ENCODE peak calls at places on chromosomes 13 and 19, in nine cellular contexts. Z is retinal pigment epithelial cell, T is AG04450, B is fibroblast of pulmonary artery, C is fibroblast of the aortic adventitia, W is esophagus squamous epithelium, A is H1, R is PC-9, Y is tibial artery. J is an unnamed sample.

GRCh38 chr13:44397766-44398223 is 24.2 kb downstream of the SERP2 start:
- DNase-seq in Y (no peak), C (no peak), R (no peak), B (peak), T (no peak), A (no peak), W (no peak), Z (no peak), J (peak)

GRCh38 chr19:15251010-15251748 is 18.9 kb upstream of the EPHX3 start:
- DNase-seq in R (no peak), T (peak), Y (peak), A (no peak), Z (no peak), B (peak), W (no peak), C (peak), J (no peak)

GRCh38 chr13:113647351-113648217 is 10.4 kb downstream of the ATP4B start:
- DNase-seq in Y (peak), R (peak), Z (peak), B (peak), W (peak), A (no peak), C (peak), T (no peak), J (peak)

GRCh38 chr19:2476451-2477140 is 669 bp downstream of the GADD45B start:
- DNase-seq in T (no peak), A (no peak), C (peak), W (no peak), R (peak), Z (no peak), B (peak), Y (peak), J (peak)

GRCh38 chr13:42487221-42487620 is 86.7 kb upstream of the TNFSF11 start:
- DNase-seq in T (no peak), A (no peak), B (no peak), C (no peak), W (no peak), R (peak), Z (no peak), Y (no peak), J (no peak)

GRCh38 chr13:25468330-25469178 is 96.8 kb downstream of the ATP8A2 start:
- DNase-seq in W (no peak), T (no peak), A (no peak), B (no peak), Y (no peak), R (no peak), C (no peak), Z (no peak), J (no peak)

GRCh38 chr13:41905600-41906254 is 55.2 kb downstream of the VWA8 start:
- DNase-seq in B (peak), R (no peak), T (no peak), Z (no peak), Y (no peak), A (no peak), C (peak), W (no peak), J (no peak)

GRCh38 chr13:36818483-36819063 is 449 bp upstream of the RFXAP start:
- DNase-seq in T (no peak), C (peak), Y (no peak), B (no peak), W (no peak), R (no peak), Z (no peak), A (no peak), J (no peak)

GRCh38 chr13:51816604-51817254 is 12.8 kb upstream of the DHRS12 start:
- DNase-seq in T (no peak), B (no peak), R (peak), A (no peak), W (no peak), C (no peak), Z (no peak), Y (no peak), J (no peak)

GRCh38 chr19:55601127-55601526 is 1.0 kb downstream of the ZNF524 start:
- DNase-seq in W (no peak), Y (no peak), Z (no peak), R (peak), T (no peak), B (no peak), C (no peak), A (no peak), J (no peak)

GRCh38 chr19:55602104-55603001 is 2.3 kb downstream of the ZNF524 start:
- DNase-seq in Y (no peak), W (no peak), Z (no peak), C (no peak), R (peak), A (no peak), B (no peak), T (no peak), J (peak)

GRCh38 chr19:55599468-55600335 is at the start of the genes FIZ1 and ZNF524:
- DNase-seq in Z (peak), T (peak), A (peak), R (peak), W (peak), C (peak), B (peak), Y (peak), J (peak)

GRCh38 chr19:55598719-55599467 is 424 bp downstream of the FIZ1 start:
- DNase-seq in Z (peak), T (peak), Y (peak), A (peak), C (peak), R (peak), B (peak), W (peak), J (peak)

DNA sequence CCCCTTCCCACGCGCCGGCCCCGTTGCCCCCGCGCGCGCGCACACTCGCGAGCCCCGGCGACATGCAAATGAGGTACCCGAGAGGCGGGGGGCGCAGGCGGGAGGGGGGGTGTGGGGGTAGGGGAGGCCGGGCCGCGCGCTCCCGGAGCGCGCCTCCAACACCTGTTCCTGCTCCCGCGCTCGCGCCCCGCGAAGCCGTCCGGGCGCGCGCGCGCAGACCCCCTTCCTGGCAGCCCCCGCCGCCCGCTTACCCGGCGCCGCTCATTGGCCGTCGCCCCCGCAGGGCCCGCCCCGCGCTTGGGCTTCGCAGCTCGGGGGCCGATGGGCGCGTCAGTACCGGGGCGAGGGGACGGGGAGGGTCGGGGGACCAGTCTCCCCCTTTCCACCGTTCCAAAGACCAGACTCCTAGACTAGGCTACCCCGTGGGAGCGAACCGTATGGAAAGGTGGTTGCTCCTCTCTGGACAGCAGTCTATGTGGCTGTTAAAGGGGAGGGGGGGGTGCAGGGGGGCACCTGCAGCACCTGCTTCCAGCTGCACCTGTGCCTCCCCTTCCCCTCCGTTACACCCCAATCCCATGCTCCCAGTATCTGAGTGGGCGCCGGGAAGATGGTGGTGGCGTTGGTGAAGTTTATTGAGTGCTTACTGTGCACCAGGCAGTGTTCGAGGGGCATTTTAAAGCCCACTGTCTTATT is 394 bp downstream of the ZNF524 start:
- DNase-seq in B (no peak), A (no peak), Y (peak), C (no peak), Z (no peak), T (no peak), R (no peak), W (peak), J (no peak)
- H3K4me3 ChIP-seq in B (peak), A (peak), Y (peak), C (peak), Z (peak), T (peak), R (peak), W (peak), J (peak)

GRCh38 chr13:35502456-35502855 is 26.0 kb upstream of the MAB21L1 start:
- DNase-seq in Y (no peak), W (no peak), T (no peak), A (no peak), R (no peak), C (no peak), Z (no peak), B (no peak), J (no peak)
- TF ChIP-seq CTCF in Y (no peak), W (no peak), T (no peak), A (no peak), R (no peak), C (no peak), Z (no peak), B (no peak), J (no peak)

DNA sequence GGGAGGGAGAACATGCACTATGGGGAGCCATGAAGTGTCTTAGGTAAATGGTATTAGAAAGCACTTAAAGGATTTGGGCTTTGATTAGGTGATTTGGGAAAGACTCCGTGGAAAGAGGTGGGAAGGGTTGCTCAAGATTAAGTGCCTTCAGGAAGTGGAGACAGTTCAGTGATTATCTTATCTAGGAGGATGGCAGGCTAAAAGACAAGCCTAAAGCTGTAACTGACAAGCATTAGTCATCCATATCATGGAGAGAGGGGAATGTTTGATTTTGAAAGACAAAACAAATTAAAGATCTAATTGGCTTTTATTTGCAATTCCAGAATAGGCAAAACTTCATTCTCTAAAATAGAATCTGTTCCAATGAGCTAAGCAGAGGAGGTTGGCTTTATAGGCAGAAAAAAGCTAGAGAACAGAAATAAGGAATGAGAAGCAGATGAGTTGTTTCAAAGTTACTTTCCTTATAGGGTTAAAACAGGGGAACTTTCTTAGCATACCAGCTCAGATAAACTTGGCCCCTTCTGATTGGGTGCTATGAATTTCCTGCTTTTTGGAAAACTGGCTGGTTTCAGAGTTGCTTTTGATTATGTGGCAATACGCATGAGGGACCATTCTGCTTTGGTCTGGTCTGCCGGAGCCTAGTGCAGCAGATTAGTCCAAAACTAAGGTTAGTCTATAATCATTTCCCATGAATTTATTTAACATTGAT is 1.8 kb upstream of the DIAPH3 start:
- DNase-seq in Y (no peak), Z (no peak), A (no peak), C (peak), R (no peak), B (peak), W (no peak), T (peak), J (no peak)
- H3K4me3 ChIP-seq in Y (no peak), Z (no peak), A (peak), C (no peak), R (peak), B (peak), W (no peak), T (peak), J (no peak)

DNA sequence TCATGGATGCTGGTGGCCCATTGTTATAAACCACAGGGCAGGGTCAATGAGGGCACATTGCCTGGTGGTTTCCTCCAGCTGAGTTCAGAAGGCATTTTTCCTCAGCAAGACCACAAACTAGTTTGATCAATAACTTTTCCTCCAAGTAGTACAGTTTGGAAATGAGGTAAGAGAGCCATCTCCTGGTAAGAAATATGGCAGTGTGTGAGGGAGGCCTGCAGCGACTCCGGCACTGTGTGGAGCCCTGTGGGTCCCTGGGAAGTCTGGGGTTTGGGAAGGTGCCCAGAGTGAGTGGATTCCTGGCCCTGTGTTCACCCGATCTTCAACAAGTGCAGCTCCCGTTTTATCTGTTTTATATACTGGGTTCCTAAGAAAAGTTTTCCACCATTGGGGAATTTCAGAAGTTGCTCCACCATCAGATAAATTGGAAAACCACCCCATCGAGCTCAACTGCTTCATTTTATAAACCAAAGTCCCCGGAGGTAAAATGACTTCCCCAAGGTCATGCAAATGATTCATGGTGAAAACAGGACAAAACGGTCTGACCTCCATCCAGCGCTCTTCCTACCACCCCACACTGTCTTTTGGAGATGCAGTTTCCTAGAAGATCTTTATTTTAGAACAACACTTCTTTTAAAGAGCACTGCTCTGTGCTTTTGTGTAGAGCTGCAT is 148.4 kb downstream of the KATNAL1 start:
- DNase-seq in B (peak), T (peak), W (no peak), Y (no peak), R (no peak), C (peak), Z (no peak), A (no peak), J (no peak)
- TF ChIP-seq CTCF in B (peak), T (peak), W (peak), Y (peak), R (peak), C (peak), Z (peak), A (no peak), J (no peak)

GRCh38 chr19:50922316-50922853 is 11.2 kb upstream of the KLK4 start:
- DNase-seq in B (peak), T (peak), Y (peak), A (peak), C (peak), Z (no peak), W (no peak), R (peak), J (peak)
- H3K4me3 ChIP-seq in B (no peak), T (no peak), Y (no peak), A (peak), C (no peak), Z (no peak), W (no peak), R (peak), J (no peak)

GRCh38 chr19:6752257-6753177 is 13.0 kb downstream of the TRIP10 start:
- DNase-seq in T (no peak), C (no peak), A (no peak), Y (no peak), B (no peak), Z (no peak), R (no peak), W (no peak), J (peak)

GRCh38 chr19:6751189-6751588 is 11.7 kb downstream of the TRIP10 start:
- DNase-seq in R (no peak), W (no peak), Z (no peak), A (no peak), T (no peak), C (no peak), Y (no peak), B (no peak), J (no peak)

GRCh38 chr19:6754136-6754535 is 13.1 kb downstream of the SH2D3A start:
- DNase-seq in Z (no peak), R (no peak), Y (no peak), B (no peak), T (no peak), A (no peak), C (no peak), W (no peak), J (peak)

GRCh38 chr19:6754653-6755463 is 12.4 kb downstream of the SH2D3A start:
- DNase-seq in C (no peak), R (no peak), Y (no peak), T (no peak), B (no peak), A (no peak), W (no peak), Z (no peak), J (no peak)

DNA sequence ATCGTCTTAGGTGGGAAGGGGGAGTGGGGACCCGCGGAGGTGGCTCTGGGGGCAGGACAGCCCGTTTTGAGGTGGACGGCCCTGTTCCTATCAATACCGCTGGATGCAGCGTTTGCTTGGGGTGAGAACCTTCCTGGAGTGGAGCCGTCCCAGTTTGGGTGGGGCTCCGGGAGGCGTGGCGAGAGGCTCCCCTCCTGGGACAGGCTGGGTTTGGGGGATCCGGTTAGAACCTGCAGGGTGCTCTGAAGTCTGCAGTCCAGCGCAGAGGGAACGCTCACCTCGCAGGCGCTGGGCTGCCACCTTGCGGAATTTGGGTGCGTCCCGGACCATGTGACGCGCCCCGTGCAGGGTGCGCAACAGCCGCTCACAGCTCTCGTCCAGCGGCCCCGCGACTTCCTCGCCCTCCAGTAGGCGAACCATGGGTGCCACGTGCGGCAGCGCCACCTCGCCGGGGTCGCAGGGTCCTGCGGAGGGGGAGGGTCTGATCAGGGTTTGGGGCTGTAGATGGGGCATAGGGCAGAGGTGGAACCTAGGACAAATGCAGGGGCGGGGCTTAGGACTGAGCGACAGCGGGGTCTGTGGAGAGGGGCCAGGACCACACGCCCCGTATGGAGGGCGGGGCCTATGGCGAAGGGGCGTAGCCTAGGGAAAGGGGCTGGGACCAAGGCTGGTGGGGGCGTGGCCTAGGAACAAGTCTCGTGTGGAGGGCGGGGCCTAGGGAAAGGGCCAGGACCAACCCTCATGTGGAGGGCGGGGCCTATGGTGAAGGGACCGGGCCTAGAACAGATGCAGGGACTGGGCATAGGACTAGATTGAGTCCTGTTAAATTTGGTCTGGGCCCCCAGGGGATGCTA is 13.8 kb downstream of the SH2D3A start:
- DNase-seq in Y (peak), B (peak), W (peak), C (peak), A (peak), Z (no peak), R (no peak), T (no peak), J (peak)
- TF ChIP-seq CTCF in Y (peak), B (peak), W (peak), C (peak), A (peak), Z (peak), R (no peak), T (no peak), J (peak)

GRCh38 chr13:31801088-31801487 is 61.8 kb downstream of the RXFP2 start:
- DNase-seq in R (no peak), T (no peak), Z (no peak), C (no peak), W (no peak), B (no peak), A (no peak), Y (no peak), J (no peak)
- H3K4me3 ChIP-seq in R (no peak), T (no peak), Z (no peak), C (no peak), W (no peak), B (no peak), A (no peak), Y (no peak), J (no peak)